ENCODE peak calls at places on chromosomes 13 and 19, in ten cellular contexts. P, R, Y, O, N, U, H, F, J and E are unnamed samples.

GRCh38 chr13:51032831-51033230 is 78.2 kb downstream of the C13orf42 start:
- DNase-seq in P (no peak), R (no peak), Y (no peak), O (no peak), N (no peak), U (no peak), H (no peak), F (no peak), J (no peak), E (no peak)

GRCh38 chr19:41997851-41998229 is 3.8 kb upstream of the ATP1A3 start:
- DNase-seq in P (peak), R (peak), Y (no peak), O (no peak), N (no peak), U (no peak), H (no peak), F (no peak), J (no peak), E (no peak)

GRCh38 chr19:39825093-39825463 is 8.9 kb downstream of the DYRK1B start:
- DNase-seq in P (no peak), R (no peak), Y (no peak), O (no peak), N (no peak), U (no peak), H (no peak), F (no peak), J (no peak), E (no peak)

GRCh38 chr19:18510216-18510615 is 11.7 kb downstream of the ELL start:
- DNase-seq in P (no peak), R (no peak), Y (no peak), O (no peak), N (no peak), U (no peak), H (no peak), F (no peak), J (no peak), E (no peak)

GRCh38 chr19:55383279-55383788 is 758 bp downstream of the TMEM238 start:
- DNase-seq in P (no peak), R (peak), Y (no peak), O (no peak), N (no peak), U (no peak), H (no peak), F (no peak), J (no peak), E (no peak)

GRCh38 chr13:71290963-71291937 is 575.8 kb downstream of the DACH1 start:
- DNase-seq in P (no peak), R (peak), Y (no peak), O (no peak), N (peak), U (no peak), H (no peak), F (no peak), J (peak), E (peak)

GRCh38 chr13:48708764-48709163 is 55.0 kb downstream of the CYSLTR2 start:
- DNase-seq in P (no peak), R (no peak), Y (no peak), O (no peak), N (no peak), U (no peak), H (no peak), F (no peak), J (no peak), E (no peak)

GRCh38 chr19:681029-681626 is 4.9 kb downstream of the FSTL3 start:
- DNase-seq in P (peak), R (peak), Y (no peak), O (no peak), N (no peak), U (no peak), H (peak), F (no peak), J (no peak), E (peak)

GRCh38 chr19:10009714-10010224 is 535 bp downstream of the COL5A3 start:
- DNase-seq in P (no peak), R (no peak), Y (no peak), O (no peak), N (no peak), U (no peak), H (no peak), F (no peak), J (no peak), E (no peak)